ENCODE peak calls at places on chromosomes 12 and 14, in six cellular contexts. One of them, this sample, is unnamed.

GRCh38 chr12:121805800-121806555 is 2.2 kb downstream of the SETD1B start:
- DNase-seq in A549: no peak
- DNase-seq in HepG2: no peak
- DNase-seq in K562: peak
- DNase-seq in GM12878: no peak
- DNase-seq in endothelial cell of umbilical vein: no peak
- DNase-seq in this sample: peak

GRCh38 chr12:19239616-19240234 is 110.2 kb downstream of the PLEKHA5 start:
- DNase-seq in A549: no peak
- DNase-seq in HepG2: no peak
- DNase-seq in K562: no peak
- DNase-seq in GM12878: no peak
- DNase-seq in endothelial cell of umbilical vein: no peak
- DNase-seq in this sample: no peak

GRCh38 chr12:110574044-110574443 is 9.1 kb downstream of the PPTC7 start:
- DNase-seq in A549: no peak
- DNase-seq in HepG2: no peak
- DNase-seq in K562: no peak
- DNase-seq in GM12878: no peak
- DNase-seq in endothelial cell of umbilical vein: no peak
- DNase-seq in this sample: no peak

GRCh38 chr14:99596772-99597171 is 7.2 kb downstream of the CCDC85C start:
- DNase-seq in A549: no peak
- DNase-seq in HepG2: no peak
- DNase-seq in K562: no peak
- DNase-seq in GM12878: no peak
- DNase-seq in endothelial cell of umbilical vein: no peak
- DNase-seq in this sample: no peak

GRCh38 chr12:12206776-12207388 is 60.0 kb downstream of the LRP6 start:
- DNase-seq in A549: no peak
- DNase-seq in HepG2: peak
- DNase-seq in K562: no peak
- DNase-seq in GM12878: no peak
- DNase-seq in endothelial cell of umbilical vein: no peak
- DNase-seq in this sample: no peak

GRCh38 chr14:25086817-25087396 is 37.0 kb upstream of the STXBP6 start:
- DNase-seq in A549: no peak
- DNase-seq in HepG2: no peak
- DNase-seq in K562: no peak
- DNase-seq in GM12878: no peak
- DNase-seq in endothelial cell of umbilical vein: no peak
- DNase-seq in this sample: no peak

GRCh38 chr14:70708717-70709570 is 67.2 kb downstream of the TTC9 start:
- DNase-seq in A549: no peak
- DNase-seq in HepG2: no peak
- DNase-seq in K562: no peak
- DNase-seq in GM12878: no peak
- DNase-seq in endothelial cell of umbilical vein: no peak
- DNase-seq in this sample: no peak

GRCh38 chr12:98743362-98743953 is 98.4 kb downstream of the APAF1 start:
- DNase-seq in A549: peak
- DNase-seq in HepG2: peak
- DNase-seq in K562: peak
- DNase-seq in GM12878: no peak
- DNase-seq in endothelial cell of umbilical vein: peak
- DNase-seq in this sample: peak

GRCh38 chr14:89429206-89430091 is 12.4 kb upstream of the FOXN3 start:
- DNase-seq in A549: no peak
- DNase-seq in HepG2: no peak
- DNase-seq in K562: no peak
- DNase-seq in GM12878: no peak
- DNase-seq in endothelial cell of umbilical vein: peak
- DNase-seq in this sample: peak

GRCh38 chr12:131139363-131140068 is 185.8 kb downstream of the ADGRD1 start:
- DNase-seq in A549: no peak
- DNase-seq in HepG2: no peak
- DNase-seq in K562: no peak
- DNase-seq in GM12878: no peak
- DNase-seq in endothelial cell of umbilical vein: no peak
- DNase-seq in this sample: no peak

GRCh38 chr12:121226399-121226798 is 16.5 kb downstream of the P2RX4 start:
- DNase-seq in A549: no peak
- DNase-seq in HepG2: no peak
- DNase-seq in K562: no peak
- DNase-seq in GM12878: no peak
- DNase-seq in endothelial cell of umbilical vein: no peak
- DNase-seq in this sample: no peak

GRCh38 chr12:30613119-30613830 is 82.4 kb downstream of the IPO8 start:
- DNase-seq in A549: no peak
- DNase-seq in HepG2: peak
- DNase-seq in K562: no peak
- DNase-seq in GM12878: no peak
- DNase-seq in endothelial cell of umbilical vein: peak
- DNase-seq in this sample: no peak

GRCh38 chr12:101891462-101891971 is 14.1 kb downstream of the DRAM1 start:
- DNase-seq in A549: no peak
- DNase-seq in HepG2: peak
- DNase-seq in K562: no peak
- DNase-seq in GM12878: peak
- DNase-seq in endothelial cell of umbilical vein: peak
- DNase-seq in this sample: peak

GRCh38 chr12:40002178-40003169 is 103.4 kb downstream of the SLC2A13 start:
- DNase-seq in A549: peak
- DNase-seq in HepG2: peak
- DNase-seq in K562: no peak
- DNase-seq in GM12878: no peak
- DNase-seq in endothelial cell of umbilical vein: no peak
- DNase-seq in this sample: no peak

GRCh38 chr12:64569923-64570595 is 40.2 kb upstream of the RASSF3 start:
- DNase-seq in A549: no peak
- DNase-seq in HepG2: no peak
- DNase-seq in K562: no peak
- DNase-seq in GM12878: no peak
- DNase-seq in endothelial cell of umbilical vein: no peak
- DNase-seq in this sample: no peak

DNA sequence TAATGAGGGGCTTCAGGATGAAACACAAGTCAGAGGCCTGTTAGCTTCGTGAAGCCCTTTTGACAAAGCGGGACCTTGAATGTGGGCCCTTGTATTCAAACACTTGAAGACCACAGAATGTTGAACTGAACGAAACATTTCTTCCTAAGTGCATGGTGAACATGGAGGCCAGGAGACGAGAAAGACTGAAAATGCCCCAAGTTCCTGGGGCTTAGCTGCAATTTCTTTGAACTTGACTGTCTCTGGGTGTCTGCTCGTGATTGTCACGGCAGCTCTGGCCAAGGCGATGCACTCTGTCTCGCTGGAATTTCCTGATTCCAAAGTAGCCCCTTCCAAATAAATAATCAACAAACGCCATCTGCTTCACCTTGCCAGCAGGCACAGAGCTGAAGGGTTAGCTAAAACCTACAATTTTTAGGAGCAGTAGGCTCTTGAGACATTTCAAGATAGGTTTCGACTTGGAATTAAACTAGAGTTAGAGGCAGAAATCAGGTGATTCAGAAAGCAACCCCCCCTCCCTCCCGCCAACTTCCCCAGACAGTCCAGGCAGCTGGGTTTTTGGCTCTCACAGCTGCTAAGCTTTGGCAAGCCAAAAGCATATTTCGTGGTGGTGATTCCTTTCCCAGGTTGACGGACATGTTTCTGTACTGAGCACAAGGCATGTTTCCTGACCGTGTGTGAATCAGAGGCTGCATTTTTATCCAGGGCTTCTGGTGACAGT is 13.5 kb upstream of the IRF2BPL start:
- DNase-seq in A549: no peak
- DNase-seq in HepG2: no peak
- DNase-seq in K562: peak
- DNase-seq in GM12878: no peak
- DNase-seq in endothelial cell of umbilical vein: peak
- DNase-seq in this sample: peak
- TF ChIP-seq MYC in A549: no peak
- TF ChIP-seq MYC in HepG2: no peak
- TF ChIP-seq MYC in K562: no peak
- TF ChIP-seq MYC in GM12878: no peak
- TF ChIP-seq MYC in endothelial cell of umbilical vein: no peak
- TF ChIP-seq MYC in this sample: no peak

DNA sequence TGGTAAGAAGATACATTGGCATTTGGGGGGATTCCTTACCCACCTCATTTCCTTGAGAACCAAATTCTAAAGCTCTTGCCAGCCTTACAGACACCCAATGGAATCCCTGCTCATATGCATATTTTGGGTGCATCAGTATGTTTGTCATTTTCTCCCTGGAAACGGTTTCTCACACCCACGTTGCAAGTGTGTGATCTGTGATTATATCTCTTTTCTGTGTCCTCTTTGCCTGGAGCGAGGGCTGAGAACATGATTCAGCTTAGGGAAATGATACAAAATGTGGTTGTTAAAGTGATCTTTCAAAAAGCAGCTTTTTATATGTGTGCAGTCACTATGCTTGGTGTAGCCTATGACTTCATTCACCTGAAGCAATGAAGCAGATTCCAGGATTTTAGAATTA is 52.0 kb downstream of the KCNMB4 start:
- DNase-seq in A549: no peak
- DNase-seq in HepG2: no peak
- DNase-seq in K562: peak
- DNase-seq in GM12878: no peak
- DNase-seq in endothelial cell of umbilical vein: no peak
- DNase-seq in this sample: no peak
- TF ChIP-seq POLR2A in A549: no peak
- TF ChIP-seq POLR2A in HepG2: no peak
- TF ChIP-seq POLR2A in K562: no peak
- TF ChIP-seq POLR2A in GM12878: no peak
- TF ChIP-seq POLR2A in endothelial cell of umbilical vein: no peak
- TF ChIP-seq POLR2A in this sample: no peak

DNA sequence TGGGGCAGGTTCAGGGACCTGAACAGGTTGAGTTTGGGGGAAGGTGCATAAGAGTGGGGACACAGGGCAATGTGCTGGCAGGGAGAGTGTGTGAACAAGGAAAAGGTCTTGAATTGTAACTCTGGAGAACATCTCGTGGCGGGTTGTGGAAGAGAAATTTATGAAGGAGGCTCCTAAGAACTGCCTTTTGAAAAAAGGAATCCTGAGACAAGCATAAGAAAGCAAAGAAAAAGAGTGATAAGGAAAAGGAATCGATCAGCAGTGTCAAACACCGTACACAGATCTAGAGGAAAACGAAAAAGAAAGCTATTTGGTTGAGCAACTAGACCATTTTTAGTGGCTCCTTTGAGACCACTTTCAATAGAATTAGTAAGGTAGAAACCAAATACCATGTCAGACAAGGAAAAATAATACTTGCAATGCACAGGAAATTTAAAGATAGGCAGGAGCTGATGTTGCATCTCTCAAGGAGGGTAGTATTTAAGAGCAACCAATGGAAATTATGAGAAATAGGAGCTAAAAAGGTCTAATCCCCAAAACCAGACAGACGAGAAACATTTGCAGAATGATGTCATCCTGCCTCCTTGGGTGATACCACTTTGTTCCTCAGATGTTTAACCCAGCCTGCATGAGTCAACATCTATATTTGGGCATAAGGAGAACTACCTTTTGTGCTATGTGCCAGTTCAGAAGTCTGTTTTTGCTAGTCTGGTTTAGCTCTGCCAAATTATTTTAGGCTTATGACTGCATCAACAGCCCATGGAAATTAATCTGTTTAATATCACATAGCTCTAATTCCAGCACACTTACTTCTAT is 64.5 kb upstream of the STK38L start:
- DNase-seq in A549: peak
- DNase-seq in HepG2: peak
- DNase-seq in K562: no peak
- DNase-seq in GM12878: peak
- DNase-seq in endothelial cell of umbilical vein: peak
- DNase-seq in this sample: peak
- H3K4me3 ChIP-seq in A549: peak
- H3K4me3 ChIP-seq in HepG2: no peak
- H3K4me3 ChIP-seq in K562: no peak
- H3K4me3 ChIP-seq in GM12878: peak
- H3K4me3 ChIP-seq in endothelial cell of umbilical vein: no peak
- H3K4me3 ChIP-seq in this sample: peak

DNA sequence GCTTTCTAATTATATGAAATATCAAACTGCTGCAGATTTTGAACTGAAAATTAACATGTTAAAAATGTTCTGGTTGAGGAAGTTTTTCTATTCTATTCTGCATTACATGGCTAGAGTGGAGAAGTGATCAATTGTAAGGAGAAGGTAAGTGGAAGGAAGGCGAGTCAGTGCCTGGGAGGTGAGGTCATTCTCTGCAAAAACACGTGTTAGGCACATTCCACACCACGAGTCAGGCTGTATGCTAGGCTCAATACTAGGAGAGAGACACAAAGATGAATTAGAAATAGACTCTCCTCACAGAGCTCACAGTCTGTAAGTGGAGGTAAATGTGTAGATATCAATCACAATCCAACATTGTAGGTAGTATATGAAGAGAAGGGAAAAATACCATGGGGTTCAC is 194.1 kb downstream of the NOVA1 start:
- DNase-seq in A549: no peak
- DNase-seq in HepG2: no peak
- DNase-seq in K562: no peak
- DNase-seq in GM12878: no peak
- DNase-seq in endothelial cell of umbilical vein: no peak
- DNase-seq in this sample: no peak
- TF ChIP-seq MYC in A549: no peak
- TF ChIP-seq MYC in HepG2: no peak
- TF ChIP-seq MYC in K562: no peak
- TF ChIP-seq MYC in GM12878: no peak
- TF ChIP-seq MYC in endothelial cell of umbilical vein: no peak
- TF ChIP-seq MYC in this sample: no peak

DNA sequence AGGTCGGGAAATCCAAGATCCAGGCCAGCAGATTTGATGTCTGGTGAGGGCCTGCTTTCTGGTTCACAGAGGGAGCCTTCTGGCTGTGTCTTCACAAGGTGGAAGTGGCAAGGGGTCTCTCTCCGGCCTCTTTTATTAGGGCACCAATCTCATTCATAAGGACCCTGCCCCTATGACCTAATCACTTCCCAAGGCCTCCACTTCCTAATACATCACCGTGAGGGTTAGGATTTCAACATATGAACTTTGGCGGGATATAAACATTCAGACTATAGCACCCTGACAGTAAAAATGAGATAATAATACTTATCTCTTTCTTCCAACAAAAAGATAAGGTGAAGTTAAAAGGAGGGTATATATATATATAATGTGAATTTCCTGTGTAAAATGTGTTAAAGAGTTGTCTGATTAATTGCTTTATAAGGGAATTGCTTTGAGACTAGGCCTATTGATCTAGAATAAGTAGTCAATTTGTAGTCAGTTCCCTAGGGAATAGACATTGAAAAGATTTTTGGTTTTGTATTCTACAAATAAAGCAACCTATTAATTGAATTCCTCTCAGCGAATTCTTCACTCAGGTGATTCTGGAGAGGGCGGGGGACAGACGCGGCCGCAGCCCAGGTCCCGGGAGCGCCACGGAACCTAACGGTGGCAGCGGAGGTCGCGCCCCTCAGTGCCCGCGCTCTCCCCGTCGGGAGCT is 516 bp upstream of the LGALS3 start:
- DNase-seq in A549: no peak
- DNase-seq in HepG2: no peak
- DNase-seq in K562: no peak
- DNase-seq in GM12878: no peak
- DNase-seq in endothelial cell of umbilical vein: no peak
- DNase-seq in this sample: no peak
- TF ChIP-seq POLR2A in A549: no peak
- TF ChIP-seq POLR2A in HepG2: no peak
- TF ChIP-seq POLR2A in K562: no peak
- TF ChIP-seq POLR2A in GM12878: no peak
- TF ChIP-seq POLR2A in endothelial cell of umbilical vein: no peak
- TF ChIP-seq POLR2A in this sample: no peak

This sample was measured in NB4.